ENCODE peak calls at places on chromosomes 7 and 10, in four cellular contexts. Y is iris pigment epithelial cell, U is SK-N-DZ, V is HCEC 1CT. T is an unnamed sample.
A peak's percentile ranks its signal among the peaks of the same experiment; 100 is the strongest.

GRCh38 chr10:112244197-112244596 is 39.0 kb upstream of the TECTB start:
- DNase-seq in Y (no peak), U (no peak), V (peak; percentile 74), T (no peak)

GRCh38 chr10:34716958-34717357 is 98.1 kb downstream of the PARD3 start:
- DNase-seq in Y (no peak), V (no peak), U (no peak), T (no peak)

GRCh38 chr10:34739915-34740314 is 75.2 kb downstream of the PARD3 start:
- DNase-seq in Y (peak; percentile 83), V (peak; percentile 70), U (peak; percentile 83), T (no peak)

GRCh38 chr10:122462533-122463465 is 1.4 kb downstream of the HTRA1 start:
- DNase-seq in Y (peak; percentile 67), V (peak; percentile 39), U (no peak), T (peak; percentile 56)

GRCh38 chr7:47441796-47442744 is 139.8 kb downstream of the TNS3 start:
- DNase-seq in Y (peak; percentile 78), V (no peak), U (no peak), T (no peak)

GRCh38 chr10:106935978-106936451 is 228.5 kb downstream of the SORCS1 start:
- DNase-seq in V (no peak), U (no peak), Y (no peak), T (no peak)

GRCh38 chr7:20275637-20276036 is 55.1 kb upstream of the ITGB8 start:
- DNase-seq in Y (no peak), U (no peak), V (no peak), T (no peak)

GRCh38 chr10:88990528-88991160 is at the start of gene FAS:
- DNase-seq in V (peak; percentile 72), Y (peak; percentile 74), U (no peak), T (peak; percentile 65)

GRCh38 chr10:71293446-71294090 is 25.5 kb upstream of the SLC29A3 start:
- DNase-seq in U (no peak), Y (no peak), V (no peak), T (no peak)

GRCh38 chr10:77240959-77241358 is 396.6 kb downstream of the KCNMA1 start:
- DNase-seq in V (no peak), U (no peak), Y (no peak), T (no peak)

GRCh38 chr10:13338337-13339128 is 9.6 kb downstream of the SEPHS1 start:
- DNase-seq in U (no peak), V (no peak), Y (peak; percentile 36), T (peak; percentile 32)

GRCh38 chr7:132942721-132943120 is 139.2 kb downstream of the CHCHD3 start:
- DNase-seq in Y (peak; percentile 16), U (no peak), V (no peak), T (no peak)

GRCh38 chr10:124002391-124003069 is 90.9 kb downstream of the CHST15 start:
- DNase-seq in Y (no peak), V (no peak), U (no peak), T (peak; percentile 18)

T was measured in SK-N-SH.